ENCODE peak calls at places on chromosomes 5 and 9, in six cellular contexts. T, F, C, X, L and V are unnamed samples.
A peak's percentile ranks its signal among the peaks of the same experiment; 100 is the strongest.

GRCh38 chr5:127589309-127590036 is 59.4 kb upstream of the CTXN3 start:
- DNase-seq in T (no peak), F (no peak), C (no peak), X (no peak), L (no peak), V (peak; percentile 50)

GRCh38 chr5:39780341-39780740 is 355.6 kb upstream of the DAB2 start:
- DNase-seq in T (no peak), F (no peak), C (no peak), X (no peak), L (no peak), V (no peak)

GRCh38 chr5:43036409-43036808 is 3.7 kb downstream of the ANXA2R start:
- DNase-seq in T (no peak), F (no peak), C (no peak), X (no peak), L (no peak), V (no peak)

GRCh38 chr9:117253256-117253655 is 161.6 kb downstream of the ASTN2 start:
- DNase-seq in T (no peak), F (no peak), C (no peak), X (no peak), L (no peak), V (no peak)

GRCh38 chr5:53777864-53778618 is 217.6 kb downstream of the NDUFS4 start:
- DNase-seq in T (no peak), F (no peak), C (no peak), X (no peak), L (no peak), V (no peak)

GRCh38 chr5:535781-536698 is 11.8 kb upstream of the SLC9A3 start:
- DNase-seq in T (no peak), F (no peak), C (no peak), X (no peak), L (no peak), V (peak; percentile 49)

GRCh38 chr9:1939926-1940368 is 75.2 kb upstream of the SMARCA2 start:
- DNase-seq in T (peak; percentile 37), F (peak; percentile 48), C (peak; percentile 22), X (no peak), L (peak; percentile 52), V (no peak)

GRCh38 chr5:81825237-81825636 is 74.3 kb upstream of the SSBP2 start:
- DNase-seq in T (no peak), F (no peak), C (no peak), X (no peak), L (no peak), V (no peak)

GRCh38 chr9:118028225-118028624 is 324.0 kb downstream of the TLR4 start:
- DNase-seq in T (no peak), F (no peak), C (no peak), X (no peak), L (no peak), V (no peak)

GRCh38 chr9:123246534-123246933 is 21.9 kb downstream of the STRBP start:
- DNase-seq in T (no peak), F (no peak), C (no peak), X (no peak), L (no peak), V (no peak)

GRCh38 chr5:158857376-158857775 is 242.3 kb downstream of the EBF1 start:
- DNase-seq in T (no peak), F (no peak), C (no peak), X (no peak), L (no peak), V (no peak)

GRCh38 chr5:149796836-149797235 is 66.7 kb downstream of the PPARGC1B start:
- DNase-seq in T (no peak), F (no peak), C (no peak), X (no peak), L (no peak), V (no peak)

GRCh38 chr5:176418251-176418650 is 1.9 kb upstream of the CLTB start:
- DNase-seq in T (no peak), F (no peak), C (no peak), X (no peak), L (no peak), V (no peak)